ENCODE peak calls at places on chromosomes 1 and 21, in seven cellular contexts. Y is left lung, F is prostate gland, O is fibroblast of mammary gland, T is NCI-H2081 treated with DMSO at 0.1 percent for 48 hours, I is NT2/D1, U is WTC11. N is an unnamed sample.

GRCh38 chr1:210407207-210407886 is 78.6 kb downstream of the HHAT start:
- DNase-seq in O (peak; percentile 49), I (peak; percentile 74), Y (no peak), F (peak; percentile 65), U (peak; percentile 81), T (peak; percentile 39), N (peak; percentile 87)

GRCh38 chr1:223887724-223888428 is 42.1 kb upstream of the TP53BP2 start:
- DNase-seq in F (no peak), U (no peak), T (no peak), Y (no peak), O (peak; percentile 95), I (no peak), N (no peak)

GRCh38 chr1:34408011-34408410 is 231.3 kb downstream of the C1orf94 start:
- DNase-seq in U (no peak), O (no peak), I (no peak), Y (peak; percentile 41), F (no peak), T (no peak), N (no peak)

GRCh38 chr1:245229051-245229450 is 74.3 kb downstream of the KIF26B start:
- DNase-seq in U (no peak), F (no peak), T (no peak), O (no peak), I (no peak), Y (no peak), N (no peak)

GRCh38 chr1:96842215-96842614 is 120.6 kb downstream of the PTBP2 start:
- DNase-seq in U (no peak), O (peak; percentile 28), Y (no peak), F (no peak), T (no peak), I (no peak), N (no peak)

GRCh38 chr1:52253421-52253820 is 111.5 kb downstream of the ZFYVE9 start:
- DNase-seq in O (no peak), U (no peak), Y (no peak), F (no peak), I (no peak), T (no peak), N (peak; percentile 22)

GRCh38 chr1:32623775-32624174 is 26.6 kb downstream of the ZBTB8OS start:
- DNase-seq in U (no peak), Y (no peak), T (no peak), F (no peak), O (no peak), I (no peak), N (no peak)

GRCh38 chr21:37511848-37512247 is 145.3 kb downstream of the DYRK1A start:
- DNase-seq in I (no peak), F (no peak), U (no peak), T (no peak), O (no peak), Y (no peak), N (no peak)

GRCh38 chr1:235775461-235775860 is 91.2 kb downstream of the LYST start:
- DNase-seq in T (no peak), I (peak; percentile 25), U (no peak), F (no peak), Y (no peak), O (no peak), N (no peak)

GRCh38 chr1:229620876-229621275 is 5.0 kb downstream of the TAF5L start:
- DNase-seq in O (peak; percentile 91), F (no peak), I (no peak), T (no peak), U (no peak), Y (no peak), N (no peak)

GRCh38 chr1:73674945-73675561 is 522.9 kb downstream of the LRRIQ3 start:
- DNase-seq in O (peak; percentile 12), Y (no peak), T (peak; percentile 34), F (no peak), U (no peak), I (no peak), N (peak; percentile 16)

GRCh38 chr1:157410457-157410856 is 141.9 kb downstream of the FCRL5 start:
- DNase-seq in Y (no peak), U (no peak), I (no peak), T (no peak), F (no peak), O (no peak), N (no peak)

GRCh38 chr1:26361605-26362122 is 7.7 kb upstream of the CRYBG2 start:
- DNase-seq in T (no peak), F (no peak), I (no peak), U (no peak), Y (no peak), O (no peak), N (no peak)

GRCh38 chr1:39751595-39751994 is 12.9 kb downstream of the PPIE start:
- DNase-seq in Y (no peak), I (no peak), F (no peak), U (no peak), O (no peak), T (no peak), N (no peak)

GRCh38 chr1:115656461-115657077 is 14.8 kb downstream of the VANGL1 start:
- DNase-seq in U (no peak), O (no peak), I (no peak), Y (no peak), F (no peak), T (no peak), N (no peak)

GRCh38 chr1:8625981-8626898 is 191.2 kb downstream of the RERE start:
- DNase-seq in T (no peak), U (no peak), F (no peak), I (no peak), Y (no peak), O (peak; percentile 86), N (peak; percentile 85)

GRCh38 chr1:183609313-183609712 is 19.1 kb upstream of the NCF2 start:
- DNase-seq in I (no peak), T (no peak), U (no peak), Y (peak; percentile 69), F (no peak), O (peak; percentile 84), N (peak; percentile 20)

GRCh38 chr1:55640708-55641473 is 425.7 kb upstream of the USP24 start:
- DNase-seq in I (no peak), O (peak; percentile 55), U (no peak), T (no peak), F (peak; percentile 49), Y (peak; percentile 58), N (no peak)

GRCh38 chr1:113871597-113872113 is at the start of gene PTPN22:
- DNase-seq in I (no peak), F (peak; percentile 6), U (no peak), Y (peak; percentile 71), O (peak; percentile 77), T (no peak), N (peak; percentile 58)

GRCh38 chr1:178057863-178058576 is 35.9 kb upstream of the RASAL2 start:
- DNase-seq in Y (no peak), T (no peak), U (no peak), F (no peak), O (peak; percentile 91), I (peak; percentile 28), N (no peak)

GRCh38 chr1:209618756-209619420 is 33.3 kb downstream of the LAMB3 start:
- DNase-seq in F (no peak), T (peak; percentile 43), U (no peak), Y (no peak), I (no peak), O (no peak), N (no peak)

GRCh38 chr1:178151831-178152230 is 57.9 kb downstream of the RASAL2 start:
- DNase-seq in Y (no peak), T (no peak), I (no peak), U (no peak), F (no peak), O (no peak), N (no peak)

GRCh38 chr1:184114818-184115398 is 63.4 kb downstream of the TSEN15 start:
- DNase-seq in T (no peak), F (no peak), I (no peak), U (no peak), Y (no peak), O (no peak), N (no peak)

GRCh38 chr1:213075725-213076124 is 24.7 kb downstream of the RPS6KC1 start:
- DNase-seq in Y (no peak), F (no peak), T (no peak), O (no peak), I (no peak), U (no peak), N (no peak)

GRCh38 chr21:33924766-33925100 is 9.1 kb upstream of the ATP5PO start:
- DNase-seq in O (no peak), I (no peak), U (no peak), T (no peak), F (no peak), Y (no peak), N (no peak)

GRCh38 chr1:15123925-15124324 is 29.6 kb upstream of the TMEM51 start:
- DNase-seq in Y (no peak), T (no peak), I (no peak), U (no peak), O (no peak), F (no peak), N (no peak)

N was measured in SJCRH30.